ENCODE peak calls at places on chromosomes 6 and 20, in five cellular contexts. B is right cardiac atrium; Q is CD8-positive, alpha-beta T cell; F is left lung; D is K562. Y is an unnamed sample. For H3K4me1, the result is how much of the 10 kb centered on the place peaks cover.

GRCh38 chr6:107819976-107820551 is 4.0 kb downstream of the SCML4 start:
- DNase-seq in B (no peak), Q (peak), F (no peak), D (no peak), Y (no peak)

GRCh38 chr20:2242678-2243077 is 53.1 kb upstream of the TGM3 start:
- DNase-seq in B (no peak), Q (no peak), F (no peak), D (no peak), Y (no peak)

GRCh38 chr6:47700051-47700450 is 1.7 kb downstream of the ADGRF4 start:
- DNase-seq in B (no peak), Q (no peak), F (no peak), D (no peak), Y (no peak)

GRCh38 chr6:166624275-166624674 is 2.8 kb downstream of the RPS6KA2 start:
- DNase-seq in B (peak), Q (no peak), F (no peak), D (no peak), Y (no peak)

GRCh38 chr6:87755697-87756671 is 54.0 kb upstream of the AKIRIN2 start:
- DNase-seq in B (no peak), Q (no peak), F (no peak), D (no peak), Y (no peak)

GRCh38 chr20:43666376-43667328 is at the start of gene MYBL2:
- DNase-seq in B (peak), Q (peak), F (peak), D (peak), Y (peak)

GRCh38 chr6:157629220-157629619 is 193.8 kb upstream of the SNX9 start:
- DNase-seq in B (no peak), Q (no peak), F (no peak), D (no peak), Y (no peak)

GRCh38 chr6:145015739-145016558 is 719.4 kb downstream of the EPM2A start:
- DNase-seq in B (no peak), Q (no peak), F (no peak), D (no peak), Y (no peak)

GRCh38 chr6:53984163-53984562 is 127.1 kb upstream of the MLIP start:
- DNase-seq in B (no peak), Q (no peak), F (no peak), D (no peak), Y (no peak)

GRCh38 chr20:52191132-52191435 is 495 bp downstream of the ZFP64 start:
- DNase-seq in B (peak), Q (no peak), F (no peak), D (no peak), Y (no peak)

GRCh38 chr20:10047427-10047826 is 12.6 kb downstream of the ANKEF1 start:
- DNase-seq in B (peak), Q (no peak), F (no peak), D (no peak), Y (no peak)

GRCh38 chr6:90469906-90470305 is 117.0 kb downstream of the MAP3K7 start:
- DNase-seq in B (peak), Q (no peak), F (no peak), D (no peak), Y (no peak)

GRCh38 chr6:32621372-32621771 is 15.8 kb upstream of the HLA-DQA1 start:
- DNase-seq in B (no peak), Q (no peak), F (no peak), D (no peak), Y (no peak)

GRCh38 chr6:143064996-143065683 is 4.5 kb downstream of the AIG1 start:
- DNase-seq in B (no peak), Q (no peak), F (no peak), D (no peak), Y (no peak)

GRCh38 chr20:51428451-51429143 is 113.9 kb downstream of the NFATC2 start:
- DNase-seq in B (peak), Q (no peak), F (no peak), D (peak), Y (no peak)

GRCh38 chr6:110723017-110723416 is 92.3 kb downstream of the CDK19 start:
- DNase-seq in B (no peak), Q (no peak), F (no peak), D (no peak), Y (no peak)

GRCh38 chr20:22775671-22776139 is 191.3 kb upstream of the FOXA2 start:
- DNase-seq in B (no peak), Q (no peak), F (no peak), D (no peak), Y (no peak)

GRCh38 chr6:170075659-170076223 is 215.1 kb downstream of the DLL1 start:
- DNase-seq in B (no peak), Q (no peak), F (peak), D (no peak), Y (no peak)

GRCh38 chr20:36279776-36280175 is 26.4 kb upstream of the DLGAP4 start:
- DNase-seq in B (no peak), Q (no peak), F (no peak), D (no peak), Y (no peak)

GRCh38 chr20:14792915-14793314 is 455.5 kb upstream of the FLRT3 start:
- DNase-seq in B (no peak), Q (no peak), F (no peak), D (no peak), Y (no peak)

DNA sequence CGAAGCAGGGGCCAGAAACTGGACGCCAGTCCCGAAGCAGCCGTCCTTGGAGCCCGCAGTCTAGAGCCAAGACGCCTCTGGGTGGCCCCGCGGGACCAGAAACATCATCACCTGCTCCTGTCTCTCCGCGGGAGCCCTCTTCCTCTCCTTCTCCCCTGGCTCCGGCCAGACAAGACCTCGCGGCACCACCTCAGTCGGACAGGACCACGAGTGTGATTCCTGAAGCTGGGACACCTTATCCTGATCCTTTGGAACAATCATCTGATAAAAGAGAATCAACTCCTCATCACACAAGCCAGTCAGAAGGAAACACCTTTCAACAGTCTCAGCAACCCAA is 446 bp downstream of the RSPH4A start:
- DNase-seq in B (peak), Q (peak), F (no peak), D (no peak), Y (no peak)
- H3K4me3 ChIP-seq in B (peak), Q (peak), F (peak), D (no peak), Y (peak)

GRCh38 chr6:113403966-113404575 is 453.1 kb upstream of the MARCKS start:
- DNase-seq in B (no peak), Q (no peak), F (no peak), D (no peak), Y (no peak)

GRCh38 chr6:113406051-113406695 is 451.0 kb upstream of the MARCKS start:
- DNase-seq in B (no peak), Q (no peak), F (no peak), D (no peak), Y (no peak)

GRCh38 chr6:113405326-113406050 is 451.7 kb upstream of the MARCKS start:
- DNase-seq in B (no peak), Q (no peak), F (no peak), D (no peak), Y (no peak)

GRCh38 chr6:113401231-113401630 is 455.9 kb upstream of the MARCKS start:
- DNase-seq in B (no peak), Q (no peak), F (no peak), D (no peak), Y (no peak)

GRCh38 chr6:113402541-113402940 is 454.6 kb upstream of the MARCKS start:
- DNase-seq in B (no peak), Q (no peak), F (no peak), D (no peak), Y (no peak)
- H3K27ac ChIP-seq in B (no peak), Q (no peak), F (no peak), D (no peak), Y (no peak)

GRCh38 chr6:135267085-135267484 is 86.0 kb downstream of the MYB start:
- DNase-seq in B (no peak), Q (no peak), F (no peak), D (no peak), Y (no peak)
- H3K4me1 ChIP-seq in B (under half), Q (under half), F (under half), D (under half), Y (under half)

GRCh38 chr20:5688431-5688972 is 61.7 kb upstream of the SHLD1 start:
- DNase-seq in B (peak), Q (no peak), F (peak), D (no peak), Y (no peak)
- H3K4me3 ChIP-seq in B (no peak), Q (no peak), F (no peak), D (no peak), Y (no peak)

DNA sequence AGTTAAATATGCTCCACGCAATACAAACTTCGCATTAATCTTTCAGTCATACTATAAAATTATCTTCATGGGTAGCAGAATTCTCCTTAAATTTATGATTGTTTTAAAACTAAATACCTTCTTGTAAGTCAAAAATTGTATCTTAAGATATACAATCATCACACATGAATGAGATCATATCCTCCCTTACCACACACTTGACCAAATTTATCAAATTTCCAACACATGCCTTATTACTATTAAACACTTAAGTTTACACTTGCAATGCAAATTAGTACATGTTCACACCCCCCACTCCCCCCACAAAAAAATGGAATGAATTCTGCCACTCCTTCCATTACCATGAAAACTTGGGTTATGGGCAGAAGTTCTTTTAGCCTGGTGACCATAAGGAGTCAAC is 13.8 kb downstream of the RANBP9 start:
- DNase-seq in B (no peak), Q (no peak), F (no peak), D (no peak), Y (no peak)
- H3K27ac ChIP-seq in B (no peak), Q (no peak), F (no peak), D (no peak), Y (no peak)

GRCh38 chr20:57435105-57435497 is 43.9 kb downstream of the RBM38 start:
- DNase-seq in B (no peak), Q (no peak), F (no peak), D (no peak), Y (no peak)
- H3K4me1 ChIP-seq in B (under half), Q (half or more), F (half or more), D (under half), Y (under half)

DNA sequence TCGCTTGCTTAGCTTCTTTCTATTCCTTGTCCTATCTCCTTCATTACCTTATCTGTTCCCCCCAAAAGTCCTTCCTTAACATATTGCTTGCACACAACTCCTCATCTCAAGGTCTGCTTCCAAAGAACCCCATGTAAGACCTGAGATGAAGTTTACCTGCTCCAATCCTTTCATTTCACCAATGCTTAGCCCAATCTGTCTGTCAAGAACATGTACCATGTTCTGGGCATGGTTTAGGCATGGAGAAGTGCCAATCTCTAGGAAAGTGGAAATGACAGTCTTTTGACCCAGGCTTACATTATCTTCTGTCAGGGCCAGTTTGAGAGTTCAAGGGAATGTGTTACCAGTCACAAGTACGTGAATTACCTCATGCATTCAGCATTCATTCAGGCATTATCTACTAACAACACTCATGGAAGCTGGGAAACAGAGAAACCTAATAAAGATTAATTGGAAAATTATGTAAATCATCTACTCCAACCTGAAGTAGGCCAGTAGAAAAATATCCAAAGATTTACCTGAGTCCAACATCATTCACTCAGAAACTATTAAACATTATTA is 15.8 kb upstream of the TASP1 start:
- DNase-seq in B (no peak), Q (no peak), F (no peak), D (no peak), Y (no peak)
- H3K4me3 ChIP-seq in B (no peak), Q (no peak), F (no peak), D (no peak), Y (no peak)

DNA sequence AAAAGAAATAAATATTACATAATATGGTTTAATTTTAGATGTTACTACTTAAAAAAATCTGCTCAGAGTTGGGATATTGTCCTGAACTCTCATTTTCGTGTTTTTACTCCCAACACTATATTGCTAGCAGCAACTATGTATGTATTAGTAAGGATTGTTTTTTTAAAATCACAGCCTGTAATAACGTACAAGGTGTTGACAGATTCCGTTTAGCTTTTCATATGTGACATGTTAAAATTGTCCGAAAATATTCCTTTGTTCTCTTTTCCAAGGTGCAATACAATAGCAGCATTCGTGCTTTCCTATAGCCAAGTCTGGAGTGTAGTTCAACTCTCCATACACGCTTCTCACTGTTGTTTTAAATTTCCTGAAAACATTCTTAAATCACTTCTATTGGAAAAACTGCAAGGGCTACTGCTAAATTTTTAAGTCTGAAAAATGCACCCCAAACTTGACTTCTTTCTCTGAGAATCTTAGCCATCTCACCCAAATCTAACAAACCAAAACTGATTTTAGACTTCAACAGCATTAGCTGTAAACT is 58.9 kb upstream of the HFE start:
- DNase-seq in B (no peak), Q (no peak), F (no peak), D (no peak), Y (no peak)
- H3K27ac ChIP-seq in B (no peak), Q (no peak), F (no peak), D (peak), Y (no peak)

GRCh38 chr20:37343994-37344355 is 2.0 kb upstream of the SRC start:
- DNase-seq in B (no peak), Q (no peak), F (no peak), D (no peak), Y (no peak)
- H3K4me1 ChIP-seq in B (under half), Q (under half), F (under half), D (under half), Y (under half)

Y was measured in effector memory CD4-positive, alpha-beta T cell.